ENCODE peak calls at places on chromosomes 16 and 17, in six cellular contexts. V is H1, W is SK-N-SH, N is HCT116, Z is HepG2, D is K562. E is an unnamed sample.
A peak's percentile ranks its signal among the peaks of the same experiment; 100 is the strongest.

GRCh38 chr16:53766304-53767016 is 62.5 kb downstream of the FTO start:
- DNase-seq in V (no peak), W (no peak), N (no peak), Z (peak; percentile 94), D (no peak), E (no peak)

GRCh38 chr16:12332553-12332952 is 356.0 kb downstream of the SNX29 start:
- DNase-seq in V (no peak), W (no peak), N (no peak), Z (no peak), D (no peak), E (no peak)

GRCh38 chr16:63461248-63461841 is 1425.1 kb upstream of the CDH8 start:
- DNase-seq in V (peak; percentile 50), W (peak; percentile 18), N (no peak), Z (peak; percentile 25), D (peak; percentile 1), E (peak; percentile 1)

GRCh38 chr17:17189559-17189958 is 16.6 kb downstream of the PLD6 start:
- DNase-seq in V (no peak), W (no peak), N (no peak), Z (no peak), D (no peak), E (no peak)

GRCh38 chr16:81520560-81521135 is 76.0 kb downstream of the CMIP start:
- DNase-seq in V (no peak), W (peak; percentile 57), N (no peak), Z (no peak), D (no peak), E (no peak)

GRCh38 chr16:53884748-53885147 is 180.8 kb downstream of the FTO start:
- DNase-seq in V (no peak), W (no peak), N (no peak), Z (no peak), D (no peak), E (no peak)

GRCh38 chr17:21019976-21020575 is 22.7 kb downstream of the USP22 start:
- DNase-seq in V (no peak), W (peak; percentile 61), N (no peak), Z (no peak), D (no peak), E (peak; percentile 54)

GRCh38 chr16:55853114-55853513 is 20.2 kb upstream of the CES1 start:
- DNase-seq in V (no peak), W (no peak), N (no peak), Z (no peak), D (no peak), E (no peak)

GRCh38 chr16:50881953-50882352 is 140.1 kb downstream of the CYLD start:
- DNase-seq in V (peak; percentile 16), W (no peak), N (no peak), Z (no peak), D (no peak), E (no peak)
- TF ChIP-seq JUND in V (no peak), W (no peak), N (no peak), Z (no peak), D (no peak), E (no peak)

GRCh38 chr16:4021070-4021779 is 95.0 kb downstream of the ADCY9 start:
- DNase-seq in V (no peak), W (no peak), N (no peak), Z (peak; percentile 79), D (no peak), E (peak; percentile 97)
- TF ChIP-seq JUND in V (no peak), W (no peak), N (no peak), Z (no peak), D (no peak), E (no peak)

DNA sequence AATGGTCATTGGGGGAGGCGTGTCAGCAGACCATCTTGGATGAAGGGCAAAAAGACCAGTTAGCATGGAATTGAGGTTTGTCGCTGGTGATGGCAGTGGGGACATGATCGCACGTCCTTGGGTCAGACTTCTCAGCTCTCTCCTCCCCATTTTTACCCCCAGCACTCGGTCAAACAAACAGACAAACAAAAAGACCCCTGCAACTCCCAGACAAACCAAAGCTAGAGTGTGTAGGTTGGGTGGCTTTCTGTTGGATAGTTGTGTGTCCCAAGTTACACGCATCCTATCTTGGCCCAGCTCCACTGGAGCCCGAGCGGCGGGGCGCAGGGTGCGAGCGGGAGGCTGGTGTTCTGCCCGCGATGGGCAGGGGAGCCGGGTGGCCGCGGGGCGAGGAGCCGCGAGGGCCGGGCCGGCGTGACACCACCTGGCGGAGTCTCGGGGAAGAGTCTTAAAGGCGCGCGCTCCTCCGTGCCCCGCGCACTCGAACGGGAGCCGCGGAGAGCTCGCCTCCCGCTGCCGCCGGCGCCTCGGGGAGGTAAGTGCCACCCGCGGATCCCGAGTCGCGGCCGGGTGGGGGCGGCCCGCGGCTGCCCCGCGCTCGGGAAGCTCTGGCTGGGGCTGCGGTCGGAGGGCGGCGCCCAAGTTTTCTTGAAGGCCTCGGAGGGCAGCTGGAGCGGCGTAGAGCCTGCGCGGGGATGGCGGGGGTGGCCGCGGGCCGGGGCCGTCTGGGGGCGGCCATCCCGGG is 18.5 kb upstream of the NTN1 start:
- DNase-seq in V (peak; percentile 72), W (peak; percentile 43), N (no peak), Z (no peak), D (no peak), E (peak; percentile 77)
- TF ChIP-seq JUND in V (no peak), W (no peak), N (no peak), Z (no peak), D (no peak), E (no peak)

DNA sequence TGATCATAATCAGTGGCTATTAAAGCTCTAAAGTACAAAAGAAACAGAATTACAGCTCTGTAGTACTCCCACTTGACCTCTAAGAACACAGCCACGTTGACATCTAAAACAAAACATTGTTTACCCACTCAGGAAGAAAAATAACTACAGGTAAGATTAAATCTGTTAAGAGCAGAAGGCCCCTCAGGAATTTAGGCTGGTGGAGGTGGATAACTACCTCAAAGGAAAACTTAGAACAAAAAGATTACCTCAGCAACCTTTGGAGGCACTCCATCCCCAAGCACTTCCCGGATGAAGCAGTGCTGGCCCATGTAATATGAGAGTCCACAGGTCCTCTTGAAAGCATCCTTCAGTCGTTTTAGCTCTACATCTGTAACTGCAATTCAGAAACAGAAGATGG is 46.7 kb downstream of the USP32 start:
- DNase-seq in V (no peak), W (no peak), N (no peak), Z (no peak), D (no peak), E (peak; percentile 34)
- TF ChIP-seq JUND in V (no peak), W (no peak), N (no peak), Z (no peak), D (no peak), E (no peak)

E was measured in T47D.